ENCODE peak calls at places on chromosomes 13 and 19, in eight cellular contexts. R is HL-60, U is astrocyte of the spinal cord, X is breast epithelium, H is neural crest cell, Y is dorsolateral prefrontal cortex, S is fibroblast of the aortic adventitia, E is right atrium auricular region. V is an unnamed sample.

GRCh38 chr13:112974125-112974524 is 5.1 kb downstream of the MCF2L start:
- DNase-seq in E (no peak), Y (peak; percentile 36), R (no peak), X (no peak), H (no peak), S (no peak), U (no peak), V (no peak)

GRCh38 chr13:50123862-50124535 is 108.8 kb downstream of the KCNRG start:
- DNase-seq in S (peak; percentile 95), R (peak; percentile 91), Y (peak; percentile 92), E (peak; percentile 94), U (peak; percentile 97), X (peak; percentile 67), H (no peak), V (peak; percentile 88)

GRCh38 chr13:46367622-46368327 is 19.3 kb downstream of the RUBCNL start:
- DNase-seq in R (no peak), Y (no peak), H (no peak), U (peak; percentile 50), X (no peak), E (no peak), S (peak; percentile 43), V (no peak)

GRCh38 chr19:10018219-10018618 is 4.9 kb downstream of the RDH8 start:
- DNase-seq in U (no peak), X (no peak), Y (no peak), S (no peak), E (no peak), R (no peak), H (no peak), V (no peak)

GRCh38 chr19:33407716-33408115 is 34.2 kb downstream of the CEBPG start:
- DNase-seq in Y (no peak), R (no peak), U (no peak), H (no peak), S (no peak), E (no peak), X (no peak), V (no peak)

GRCh38 chr13:56352356-56352755 is 788.4 kb upstream of the PRR20A start:
- DNase-seq in H (no peak), E (no peak), X (no peak), U (peak; percentile 4), Y (no peak), R (no peak), S (no peak), V (no peak)

GRCh38 chr13:79141082-79141481 is 265.0 kb downstream of the RBM26 start:
- DNase-seq in R (no peak), U (no peak), S (no peak), X (no peak), Y (no peak), E (no peak), H (no peak), V (no peak)

GRCh38 chr19:53980553-53981407 is 10.7 kb upstream of the CACNG6 start:
- DNase-seq in U (peak; percentile 24), E (no peak), Y (no peak), X (no peak), S (peak; percentile 96), R (no peak), H (no peak), V (peak; percentile 50)

GRCh38 chr19:8552810-8553209 is 24.4 kb downstream of the MYO1F start:
- DNase-seq in H (peak; percentile 31), Y (no peak), X (no peak), E (no peak), S (peak; percentile 27), U (peak; percentile 16), R (no peak), V (no peak)

GRCh38 chr19:4606921-4607678 is 32.2 kb upstream of the TNFAIP8L1 start:
- DNase-seq in E (no peak), S (peak; percentile 33), X (no peak), R (no peak), U (no peak), H (peak; percentile 64), Y (peak; percentile 55), V (peak; percentile 88)

GRCh38 chr13:78437781-78438180 is 165.6 kb downstream of the POU4F1 start:
- DNase-seq in X (no peak), S (no peak), Y (no peak), R (no peak), E (no peak), H (no peak), U (no peak), V (no peak)

GRCh38 chr19:38666662-38667448 is 19.4 kb downstream of the ACTN4 start:
- DNase-seq in Y (no peak), X (peak; percentile 65), U (peak; percentile 79), R (no peak), S (peak; percentile 76), H (no peak), E (peak; percentile 74), V (no peak)

GRCh38 chr19:47778089-47778953 is at the start of gene SELENOW:
- DNase-seq in U (peak; percentile 77), E (peak; percentile 68), X (peak; percentile 82), R (peak; percentile 60), H (peak; percentile 82), S (peak; percentile 65), Y (peak; percentile 86), V (peak; percentile 88)

GRCh38 chr13:44193731-44194130 is 179.9 kb upstream of the SERP2 start:
- DNase-seq in S (no peak), R (no peak), E (no peak), H (no peak), U (no peak), X (no peak), Y (no peak), V (no peak)

GRCh38 chr13:44189085-44189484 is 184.5 kb upstream of the SERP2 start:
- DNase-seq in X (no peak), E (no peak), S (no peak), U (no peak), Y (no peak), H (no peak), R (no peak), V (no peak)

GRCh38 chr13:44191103-44191502 is 182.5 kb upstream of the SERP2 start:
- DNase-seq in E (no peak), H (no peak), S (no peak), U (no peak), X (no peak), R (no peak), Y (no peak), V (no peak)

GRCh38 chr13:44188257-44188656 is 185.4 kb upstream of the SERP2 start:
- DNase-seq in U (peak; percentile 32), Y (no peak), E (no peak), R (no peak), S (peak; percentile 56), H (no peak), X (no peak), V (no peak)

DNA sequence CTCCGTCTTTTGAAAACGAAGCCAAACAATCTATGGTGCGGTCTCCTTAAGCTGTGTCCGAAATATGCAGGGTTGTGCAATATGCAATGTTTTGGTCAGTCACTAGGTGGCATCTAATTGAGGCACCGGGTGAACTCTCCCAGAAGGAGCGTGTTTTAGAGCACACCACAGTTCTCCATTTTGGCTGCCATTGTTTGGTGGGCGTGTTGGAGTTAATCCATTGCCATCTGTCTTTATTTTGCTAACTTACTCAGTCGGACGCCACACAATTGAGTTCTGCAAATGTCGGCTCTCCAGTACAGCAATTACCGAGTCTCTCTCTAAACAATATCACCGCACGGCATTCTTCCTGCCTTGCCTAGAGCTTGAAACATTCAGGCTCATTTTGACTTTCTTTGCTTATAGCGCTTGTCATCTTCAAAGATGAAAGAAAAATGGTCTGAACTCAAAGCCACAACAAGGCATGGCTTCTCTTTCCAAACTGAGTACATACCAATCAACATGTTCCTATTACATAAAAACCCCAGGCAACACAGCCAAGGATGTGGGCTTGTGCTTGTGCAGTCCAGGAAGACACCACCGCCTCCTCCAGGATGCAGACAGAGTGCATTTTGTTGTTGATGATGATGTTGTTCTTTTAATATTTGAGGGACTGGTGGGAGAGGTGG is 182.0 kb upstream of the SERP2 start:
- DNase-seq in U (peak; percentile 82), E (peak; percentile 78), R (peak; percentile 21), S (peak; percentile 90), Y (no peak), H (peak; percentile 40), X (no peak), V (peak; percentile 10)
- TF ChIP-seq CTCF in U (peak; percentile 70), E (peak; percentile 50), R (peak; percentile 40), S (peak; percentile 84), Y (peak; percentile 75), H (peak; percentile 66), X (peak; percentile 87), V (peak; percentile 49)

GRCh38 chr13:100827489-100828000 is 152.9 kb upstream of the TMTC4 start:
- DNase-seq in U (no peak), R (no peak), H (no peak), S (peak; percentile 19), X (no peak), Y (no peak), E (no peak), V (no peak)

GRCh38 chr13:100833427-100833826 is 158.8 kb upstream of the TMTC4 start:
- DNase-seq in X (no peak), Y (no peak), E (no peak), R (no peak), U (no peak), H (no peak), S (no peak), V (no peak)

GRCh38 chr13:100826441-100826840 is 151.8 kb upstream of the TMTC4 start:
- DNase-seq in H (no peak), X (no peak), R (no peak), Y (no peak), U (no peak), S (no peak), E (no peak), V (no peak)

GRCh38 chr13:100825551-100825950 is 151.0 kb upstream of the TMTC4 start:
- DNase-seq in E (no peak), X (no peak), H (no peak), Y (no peak), S (peak; percentile 79), U (peak; percentile 44), R (no peak), V (no peak)

DNA sequence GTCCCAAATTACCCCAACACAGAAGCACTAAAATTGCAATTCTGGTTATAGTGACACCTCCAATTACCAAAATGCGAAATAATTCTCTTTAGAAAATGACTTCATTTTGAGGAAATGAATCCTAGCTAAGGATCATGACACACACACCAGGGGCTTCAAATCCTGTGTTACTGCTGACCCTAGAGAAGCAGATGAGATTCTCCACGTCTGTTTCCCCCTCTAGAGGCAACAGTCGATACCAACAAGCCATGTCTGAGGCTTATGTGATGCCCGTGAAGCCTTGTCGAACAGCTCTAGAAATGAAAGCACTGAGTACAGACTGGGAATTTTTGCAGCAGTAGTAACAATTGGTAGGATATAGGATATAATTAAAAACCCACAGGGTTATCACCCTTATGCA is 153.6 kb upstream of the TMTC4 start:
- DNase-seq in S (no peak), H (no peak), R (no peak), E (no peak), U (no peak), X (no peak), Y (no peak), V (no peak)
- TF ChIP-seq CTCF in S (no peak), H (peak; percentile 49), R (no peak), E (no peak), U (peak; percentile 31), X (no peak), Y (no peak), V (peak; percentile 23)

GRCh38 chr13:33487575-33488243 is 202.2 kb upstream of the STARD13 start:
- DNase-seq in U (peak; percentile 37), R (no peak), X (no peak), E (no peak), H (no peak), Y (no peak), S (peak; percentile 80), V (no peak)
- TF ChIP-seq CTCF in U (peak; percentile 36), R (peak; percentile 6), X (no peak), E (peak; percentile 15), H (no peak), Y (peak; percentile 59), S (peak; percentile 74), V (no peak)

GRCh38 chr19:19732579-19733501 is at the start of gene ZNF14:
- DNase-seq in S (peak; percentile 92), X (peak; percentile 95), U (peak; percentile 91), E (peak; percentile 95), Y (peak; percentile 93), H (peak; percentile 88), R (peak; percentile 93), V (peak; percentile 91)
- TF ChIP-seq CTCF in S (peak; percentile 34), X (no peak), U (peak; percentile 34), E (no peak), Y (peak; percentile 17), H (peak; percentile 36), R (no peak), V (no peak)

V was measured in nephron progenitor cell.